ENCODE peak calls at places on chromosomes 2 and 18, in six cellular contexts. G is GM12864; R is pulmonary artery endothelial cell; M is progenitor cell of endocrine pancreas; N is endothelial cell; E is CD4-positive, alpha-beta T cell. C is an unnamed sample.

GRCh38 chr2:70902579-70902978 is 33.1 kb upstream of the ATP6V1B1 start:
- DNase-seq in M (no peak), R (no peak), N (no peak), G (no peak), E (no peak), C (no peak)

GRCh38 chr2:190860985-190861721 is 19.5 kb upstream of the GLS start:
- DNase-seq in M (no peak), R (no peak), E (no peak), N (no peak), G (no peak), C (no peak)

GRCh38 chr2:127634626-127635379 is 11.2 kb upstream of the GPR17 start:
- DNase-seq in E (no peak), G (no peak), R (no peak), M (no peak), N (no peak), C (no peak)

GRCh38 chr2:3738454-3738853 is 35.1 kb downstream of the DCDC2C start:
- DNase-seq in M (no peak), G (no peak), N (peak; percentile 45), E (no peak), R (no peak), C (peak; percentile 35)

GRCh38 chr18:59123588-59124369 is 15.9 kb upstream of the SEC11C start:
- DNase-seq in R (no peak), E (no peak), N (no peak), M (no peak), G (no peak), C (no peak)

GRCh38 chr2:148527488-148528340 is 116.8 kb upstream of the EPC2 start:
- DNase-seq in N (no peak), G (no peak), M (no peak), E (no peak), R (no peak), C (no peak)

GRCh38 chr2:238501311-238501710 is 74.6 kb downstream of the ASB1 start:
- DNase-seq in R (no peak), G (no peak), M (no peak), N (no peak), E (no peak), C (no peak)

GRCh38 chr2:226891780-226892590 is 56.1 kb downstream of the RHBDD1 start:
- DNase-seq in N (no peak), R (no peak), M (no peak), E (no peak), G (no peak), C (no peak)

GRCh38 chr2:46072146-46072820 is 224.9 kb upstream of the EPAS1 start:
- DNase-seq in R (no peak), G (no peak), E (no peak), M (no peak), N (no peak), C (no peak)

GRCh38 chr2:72942293-72942692 is 25.0 kb downstream of the EMX1 start:
- DNase-seq in M (no peak), N (no peak), R (no peak), E (no peak), G (no peak), C (no peak)

GRCh38 chr2:240569998-240570530 is 1.8 kb downstream of the RNPEPL1 start:
- DNase-seq in N (no peak), G (no peak), R (no peak), E (no peak), M (no peak), C (no peak)

GRCh38 chr2:71510196-71510807 is 56.9 kb downstream of the DYSF start:
- DNase-seq in M (peak; percentile 67), G (no peak), R (peak; percentile 29), N (peak; percentile 81), E (peak; percentile 55), C (no peak)

GRCh38 chr2:241445426-241445825 is 63.0 kb downstream of the STK25 start:
- DNase-seq in M (no peak), R (no peak), E (no peak), G (no peak), N (no peak), C (no peak)

GRCh38 chr2:27717070-27717453 is 53.4 kb downstream of the SLC4A1AP start:
- DNase-seq in M (no peak), G (no peak), E (no peak), N (no peak), R (no peak), C (no peak)

GRCh38 chr2:24986397-24986796 is 14.6 kb upstream of the DNAJC27 start:
- DNase-seq in R (no peak), E (no peak), M (no peak), N (no peak), G (no peak), C (no peak)

GRCh38 chr18:12076424-12077140 is 17.1 kb upstream of the ANKRD62 start:
- DNase-seq in M (no peak), N (peak; percentile 41), E (no peak), G (no peak), R (no peak), C (no peak)

GRCh38 chr2:96665083-96665569 is 22.6 kb downstream of the FER1L5 start:
- DNase-seq in G (no peak), M (no peak), E (no peak), N (no peak), R (peak; percentile 64), C (no peak)

GRCh38 chr2:176080540-176081355 is 3.0 kb downstream of the EVX2 start:
- DNase-seq in R (no peak), G (no peak), N (peak; percentile 8), E (no peak), M (no peak), C (no peak)

GRCh38 chr2:204486855-204487254 is 58.4 kb upstream of the PARD3B start:
- DNase-seq in R (no peak), N (no peak), G (no peak), M (no peak), E (no peak), C (no peak)

GRCh38 chr2:9720352-9721093 is 89.7 kb upstream of the YWHAQ start:
- DNase-seq in M (no peak), R (no peak), G (no peak), E (no peak), N (no peak), C (no peak)

C was measured in LNCaP clone FGC.